ENCODE peak calls at places on chromosomes 6 and 20, in four cellular contexts. E is HCT116, O is SK-N-SH, N is H1. R is an unnamed sample.

GRCh38 chr6:37653933-37654565 is 43.6 kb downstream of the MDGA1 start:
- DNase-seq in E (peak), O (peak), N (peak), R (peak)

GRCh38 chr6:95576621-95577316 is 566 bp upstream of the MANEA start:
- DNase-seq in N (no peak), E (no peak), O (no peak), R (no peak)

GRCh38 chr20:54350415-54350814 is 125.0 kb upstream of the DOK5 start:
- DNase-seq in E (no peak), N (no peak), O (no peak), R (no peak)

GRCh38 chr6:153778216-153778615 is 260.8 kb upstream of the OPRM1 start:
- DNase-seq in N (no peak), O (no peak), E (no peak), R (no peak)

GRCh38 chr6:168407842-168408241 is 33.1 kb upstream of the SMOC2 start:
- DNase-seq in E (no peak), O (no peak), N (no peak), R (no peak)

GRCh38 chr6:132959927-132960326 is 145.6 kb downstream of the RPS12 start:
- DNase-seq in E (no peak), N (no peak), O (no peak), R (peak)

GRCh38 chr20:9412309-9412708 is 102.1 kb upstream of the LAMP5 start:
- DNase-seq in O (no peak), E (no peak), N (no peak), R (no peak)

GRCh38 chr6:110537208-110538123 is 61.1 kb upstream of the SLC22A16 start:
- DNase-seq in N (no peak), E (peak), O (no peak), R (no peak)

GRCh38 chr6:1915226-1915625 is 305.5 kb downstream of the FOXC1 start:
- DNase-seq in E (no peak), O (no peak), N (no peak), R (no peak)

GRCh38 chr6:7401103-7401502 is 11.5 kb downstream of the RIOK1 start:
- DNase-seq in O (no peak), N (no peak), E (no peak), R (no peak)

GRCh38 chr6:48236375-48236774 is 125.4 kb upstream of the PTCHD4 start:
- DNase-seq in N (no peak), E (no peak), O (no peak), R (no peak)

GRCh38 chr20:49447946-49448809 is 34.3 kb downstream of the KCNB1 start:
- DNase-seq in N (no peak), E (no peak), O (no peak), R (no peak)

GRCh38 chr6:108656834-108657233 is 96.1 kb downstream of the FOXO3 start:
- DNase-seq in E (no peak), O (no peak), N (no peak), R (no peak)

GRCh38 chr20:38143646-38144554 is 21.2 kb downstream of the TGM2 start:
- DNase-seq in O (peak), N (no peak), E (no peak), R (peak)

GRCh38 chr6:166253277-166254229 is 54.6 kb downstream of the PRR18 start:
- DNase-seq in N (no peak), E (no peak), O (peak), R (peak)

GRCh38 chr20:543369-544152 is at the start of gene CSNK2A1:
- DNase-seq in O (peak), E (peak), N (peak), R (peak)

GRCh38 chr6:100420711-100421110 is 44.0 kb downstream of the SIM1 start:
- DNase-seq in N (no peak), E (no peak), O (no peak), R (no peak)

GRCh38 chr6:154868143-154868594 is 126.9 kb upstream of the TIAM2 start:
- DNase-seq in O (peak), E (peak), N (no peak), R (no peak)

GRCh38 chr6:51505451-51505850 is 582.0 kb downstream of the PKHD1 start:
- DNase-seq in E (no peak), N (no peak), O (no peak), R (no peak)

GRCh38 chr6:137933696-137934095 is 66.6 kb downstream of the TNFAIP3 start:
- DNase-seq in E (no peak), N (no peak), O (no peak), R (no peak)

GRCh38 chr6:39058471-39059147 is 10.0 kb downstream of the GLP1R start:
- DNase-seq in O (no peak), N (no peak), E (no peak), R (no peak)

GRCh38 chr20:50353289-50353961 is 156.8 kb upstream of the PTPN1 start:
- DNase-seq in N (no peak), E (no peak), O (no peak), R (no peak)

GRCh38 chr6:8527818-8528217 is 92.5 kb upstream of the SLC35B3 start:
- DNase-seq in O (no peak), N (no peak), E (no peak), R (no peak)

GRCh38 chr20:51457281-51457932 is 85.1 kb downstream of the NFATC2 start:
- DNase-seq in N (no peak), O (peak), E (peak), R (no peak)

GRCh38 chr6:74939309-74939708 is 266.5 kb downstream of the COL12A1 start:
- DNase-seq in O (no peak), E (peak), N (no peak), R (peak)

GRCh38 chr6:43199912-43200311 is 17.9 kb downstream of the CUL9 start:
- DNase-seq in O (no peak), E (no peak), N (no peak), R (no peak)

GRCh38 chr6:9783567-9783966 is 631.3 kb downstream of the TFAP2A start:
- DNase-seq in N (no peak), O (no peak), E (no peak), R (no peak)

GRCh38 chr6:33085627-33086026 is 9.8 kb downstream of the HLA-DPB1 start:
- DNase-seq in N (no peak), E (no peak), O (no peak), R (no peak)

GRCh38 chr6:111764238-111765182 is 108.7 kb downstream of the FYN start:
- DNase-seq in O (no peak), E (no peak), N (no peak), R (no peak)

GRCh38 chr20:58416057-58416456 is 27.0 kb downstream of the VAPB start:
- DNase-seq in N (no peak), E (no peak), O (no peak), R (no peak)

GRCh38 chr20:52425253-52425652 is 233.7 kb upstream of the ZFP64 start:
- DNase-seq in N (no peak), E (no peak), O (no peak), R (no peak)

GRCh38 chr6:30013296-30013922 is 47.7 kb upstream of the POLR1H start:
- DNase-seq in N (peak), E (no peak), O (peak), R (peak)

GRCh38 chr6:150915156-150915555 is 49.7 kb downstream of the MTHFD1L start:
- DNase-seq in E (no peak), N (no peak), O (no peak), R (no peak)

DNA sequence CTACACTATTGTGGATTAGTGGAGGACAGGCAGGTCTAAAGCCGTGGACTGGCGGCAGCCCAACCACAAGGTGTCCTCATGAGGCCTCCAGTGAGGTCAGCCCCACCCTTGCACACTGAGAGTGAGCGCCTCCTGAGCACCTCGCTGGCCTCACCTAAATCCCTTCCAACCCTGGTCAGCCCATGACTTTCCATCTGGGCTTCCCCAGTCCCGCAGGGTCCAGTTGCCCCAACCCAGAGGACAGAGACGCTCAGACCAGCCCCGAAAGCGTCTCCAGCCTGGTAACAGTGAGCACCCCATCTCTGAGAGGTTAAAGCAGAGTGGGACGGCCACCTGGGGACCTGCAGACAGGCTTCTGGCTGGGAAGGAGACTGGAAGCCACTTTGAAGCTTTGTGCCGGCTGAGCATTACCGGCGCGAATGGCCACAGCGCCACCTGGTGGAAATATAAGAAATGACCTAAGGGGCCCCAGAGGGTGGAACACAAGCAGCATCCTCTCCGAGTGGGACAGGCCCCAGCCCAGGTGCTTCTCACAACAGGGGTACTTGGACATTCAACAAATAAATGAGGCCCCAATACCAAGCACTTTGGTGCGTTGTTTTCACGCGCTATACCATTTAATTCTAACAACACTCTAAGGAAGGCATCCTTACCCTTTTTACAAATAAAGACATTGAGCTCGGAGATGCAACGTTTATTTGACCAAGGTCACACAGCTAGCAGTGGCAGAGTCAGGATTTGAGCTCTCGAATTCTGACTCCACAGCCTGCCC is 65.7 kb upstream of the TOP1 start:
- DNase-seq in E (peak), O (peak), N (peak), R (peak)
- TF ChIP-seq JUND in E (no peak), O (no peak), N (no peak), R (no peak)

GRCh38 chr6:56148488-56149190 is 98.7 kb downstream of the COL21A1 start:
- DNase-seq in N (no peak), O (no peak), E (no peak), R (no peak)
- TF ChIP-seq JUND in N (no peak), O (no peak), E (no peak), R (no peak)

GRCh38 chr20:56460459-56460858 is 8.0 kb upstream of the RTF2 start:
- DNase-seq in E (no peak), O (no peak), N (no peak), R (no peak)
- TF ChIP-seq JUND in E (no peak), O (no peak), N (no peak), R (no peak)

DNA sequence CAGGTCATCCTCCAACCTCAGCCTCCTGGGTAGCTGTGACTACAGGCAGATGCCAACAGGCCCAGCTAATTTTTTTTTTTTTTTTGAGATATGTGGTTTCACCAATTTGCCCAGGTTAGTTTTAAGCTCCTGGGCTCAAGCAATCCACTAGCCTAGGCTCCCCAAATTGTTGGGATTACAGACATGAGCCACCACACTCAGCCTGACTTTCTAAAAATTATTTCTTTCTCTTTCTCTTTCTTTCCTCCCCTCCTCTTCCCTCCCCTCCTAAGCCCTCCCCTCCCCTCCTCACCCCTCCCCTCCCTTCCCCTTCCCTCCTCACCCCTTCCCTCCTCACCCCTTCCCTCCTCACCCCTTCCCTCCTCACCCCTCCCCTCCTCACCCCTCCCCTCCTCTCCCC is 127.3 kb downstream of the BTBD3 start:
- DNase-seq in E (no peak), N (no peak), O (no peak), R (no peak)
- TF ChIP-seq JUND in E (no peak), N (no peak), O (no peak), R (no peak)

GRCh38 chr20:18717062-18717461 is 96.5 kb upstream of the SCP2D1 start:
- DNase-seq in O (no peak), N (no peak), E (no peak), R (no peak)

GRCh38 chr20:18718129-18718528 is 95.5 kb upstream of the SCP2D1 start:
- DNase-seq in E (no peak), N (no peak), O (no peak), R (no peak)

GRCh38 chr20:18721716-18722115 is 91.9 kb upstream of the SCP2D1 start:
- DNase-seq in E (no peak), O (no peak), N (no peak), R (no peak)

GRCh38 chr20:18722381-18722780 is 91.2 kb upstream of the SCP2D1 start:
- DNase-seq in E (no peak), O (no peak), N (no peak), R (no peak)

DNA sequence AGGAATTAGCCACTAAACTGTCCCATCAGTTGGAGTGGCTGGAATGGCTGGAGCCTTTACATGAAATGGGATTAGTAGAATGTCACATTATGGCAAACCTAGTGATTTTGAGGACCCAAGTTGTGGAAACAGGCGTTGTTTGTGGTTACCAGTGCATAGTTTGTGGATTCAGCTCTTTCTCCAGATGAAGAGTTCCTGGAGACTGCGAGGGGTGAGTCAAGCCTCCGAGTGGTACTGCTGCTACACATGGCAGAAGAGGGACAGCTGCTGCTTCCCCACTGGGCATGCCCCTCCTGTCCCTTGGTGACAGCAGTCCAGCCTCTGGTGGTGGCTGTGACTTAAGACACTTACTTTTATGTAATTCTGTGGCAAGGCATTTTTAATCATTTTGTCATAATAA is 94.2 kb upstream of the SCP2D1 start:
- DNase-seq in N (no peak), E (no peak), O (no peak), R (no peak)
- TF ChIP-seq JUND in N (no peak), E (no peak), O (no peak), R (no peak)

DNA sequence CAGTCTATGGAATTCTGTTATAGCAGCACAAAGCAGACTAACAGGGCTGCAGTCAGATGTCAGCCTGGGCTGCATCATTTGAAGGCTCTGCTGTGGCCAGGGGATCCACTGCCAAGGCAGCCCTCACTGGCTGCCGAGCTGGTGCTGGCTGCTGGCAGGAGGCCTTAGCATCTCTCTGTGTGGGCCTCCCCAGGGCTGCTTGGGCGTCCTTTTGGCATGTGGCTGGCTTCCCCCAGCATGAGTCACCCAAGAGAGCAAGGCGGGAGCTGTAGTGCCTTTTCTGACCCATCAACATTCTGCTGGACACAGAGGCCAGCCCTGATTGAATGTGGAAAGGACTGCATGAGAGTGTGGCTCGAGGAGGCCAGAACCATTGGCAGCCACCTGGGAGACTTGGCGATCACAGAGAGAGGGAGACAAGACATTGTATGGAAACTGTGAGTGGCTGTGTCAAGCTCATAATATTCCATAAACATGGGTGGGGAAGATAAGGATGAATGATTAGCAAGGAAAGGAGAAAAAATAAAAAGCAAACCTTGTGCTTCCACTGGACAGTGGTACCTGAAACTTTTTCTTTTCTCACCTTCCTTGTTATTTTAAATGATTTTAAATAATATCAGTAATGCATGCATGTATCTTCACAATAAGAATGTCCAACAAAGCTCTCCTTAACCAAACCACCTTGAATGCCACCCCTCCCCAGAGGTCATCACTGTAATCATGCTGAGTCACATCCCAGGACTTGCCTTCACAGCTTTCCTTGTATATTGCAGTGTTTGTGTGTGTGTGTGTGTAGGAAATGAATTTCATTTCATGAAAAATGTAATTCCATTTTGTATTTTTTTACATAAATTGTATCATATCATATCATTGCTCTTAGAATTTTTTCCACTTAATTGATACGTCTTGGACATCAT is 55.0 kb upstream of the VSX1 start:
- DNase-seq in O (peak), N (no peak), E (peak), R (no peak)
- TF ChIP-seq JUND in O (peak), N (no peak), E (peak), R (no peak)

DNA sequence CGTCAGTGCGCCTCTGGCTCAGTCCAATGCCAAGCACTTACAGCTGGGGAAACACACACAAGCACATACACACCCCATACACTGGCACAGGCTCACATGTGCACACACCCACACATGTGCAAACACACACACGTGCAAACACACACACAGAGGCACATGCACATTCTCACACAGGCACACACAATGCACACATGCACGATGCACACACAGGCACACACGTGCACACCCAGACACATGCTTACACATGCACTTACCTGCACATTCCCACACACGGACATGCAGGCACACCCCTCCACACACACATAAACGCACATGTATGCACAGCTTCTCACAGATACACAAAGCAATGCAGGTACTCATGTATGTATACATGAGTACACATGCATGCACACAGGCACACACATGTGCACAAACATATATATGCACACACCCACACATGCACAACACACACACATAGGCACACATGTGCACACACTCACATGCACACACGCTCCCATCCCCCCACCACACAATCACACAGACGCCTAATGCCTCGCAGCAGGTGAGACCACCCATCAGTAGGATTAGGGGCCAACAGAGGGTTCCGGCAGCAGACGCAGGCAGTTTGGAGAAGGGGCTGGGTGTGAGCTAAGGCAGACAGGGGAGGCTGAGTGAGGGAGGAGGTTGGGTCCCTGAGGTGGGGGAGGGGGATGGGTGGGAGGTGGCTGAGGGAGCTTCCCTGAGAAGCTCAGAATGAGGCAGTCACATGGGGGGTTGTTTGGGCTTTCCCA is 71.2 kb upstream of the SLCO4A1 start:
- DNase-seq in O (no peak), N (no peak), E (no peak), R (no peak)
- TF ChIP-seq JUND in O (no peak), N (no peak), E (no peak), R (no peak)

GRCh38 chr6:89339565-89339964 is 13.0 kb downstream of the UBE2J1 start:
- DNase-seq in O (no peak), N (no peak), E (no peak), R (no peak)
- TF ChIP-seq JUND in O (no peak), N (no peak), E (no peak), R (no peak)

DNA sequence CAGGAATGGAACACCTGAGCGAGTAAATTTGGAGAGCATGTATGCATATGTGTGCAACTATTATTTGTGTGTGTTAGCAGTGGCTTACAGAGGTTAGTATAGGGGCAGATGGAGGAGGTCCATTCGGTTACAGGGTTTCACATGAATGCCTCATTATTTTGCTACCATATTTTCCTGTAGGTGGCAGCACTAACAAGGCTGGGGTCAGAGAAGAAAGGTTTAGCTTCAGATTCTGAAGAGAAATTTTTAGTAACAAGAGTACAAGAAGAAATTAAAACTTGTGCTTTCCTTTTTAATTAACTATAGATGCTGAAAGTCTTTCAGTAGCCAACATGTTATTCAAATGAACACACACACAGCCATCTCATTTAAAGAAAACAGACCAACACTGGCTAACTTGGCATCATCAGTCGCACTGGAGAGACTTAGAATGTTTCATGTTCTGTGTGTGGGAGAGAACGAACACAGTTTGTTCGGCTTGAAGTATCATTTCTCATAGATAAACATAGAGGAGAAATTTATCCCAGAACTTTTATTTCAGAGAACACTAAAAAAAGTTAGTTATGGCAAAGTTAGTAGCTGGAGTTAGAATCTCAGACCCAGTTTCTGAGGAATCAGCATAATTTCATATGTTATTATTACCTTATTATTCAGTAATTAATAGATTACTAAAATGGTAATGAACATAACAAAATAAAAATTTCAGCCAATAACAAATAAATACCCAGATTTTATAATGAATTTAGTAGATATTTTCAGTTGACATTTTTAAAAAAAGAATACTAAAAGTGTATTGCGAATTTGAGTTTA is 314.0 kb upstream of the RSPO3 start:
- DNase-seq in E (peak), N (no peak), O (peak), R (peak)
- TF ChIP-seq JUND in E (no peak), N (no peak), O (no peak), R (no peak)

GRCh38 chr20:61954276-61955021 is 111.2 kb downstream of the TAF4 start:
- DNase-seq in N (peak), O (no peak), E (no peak), R (no peak)
- TF ChIP-seq JUND in N (no peak), O (no peak), E (no peak), R (no peak)

R was measured in T47D.